ENCODE peak calls at places on chromosomes 16 and 17, in four cellular contexts. M is K562, Q is A549, F is HepG2. Z is an unnamed sample.

GRCh38 chr16:4319454-4319853 is 3.6 kb downstream of the GLIS2 start:
- DNase-seq in M (peak; percentile 51), Q (no peak), F (no peak), Z (no peak)

GRCh38 chr17:73400915-73401545 is 89.2 kb upstream of the CDC42EP4 start:
- DNase-seq in M (no peak), Q (no peak), F (no peak), Z (no peak)

GRCh38 chr17:55549140-55549539 is 37.9 kb upstream of the SMIM36 start:
- DNase-seq in M (no peak), Q (no peak), F (peak; percentile 33), Z (no peak)

GRCh38 chr16:14401839-14402115 is 228.3 kb downstream of the PARN start:
- DNase-seq in M (no peak), Q (no peak), F (no peak), Z (no peak)

GRCh38 chr17:72463287-72464102 is 342.7 kb downstream of the SOX9 start:
- DNase-seq in M (no peak), Q (no peak), F (no peak), Z (no peak)

GRCh38 chr16:72198021-72198420 is 26.1 kb upstream of the PMFBP1 start:
- DNase-seq in M (no peak), Q (no peak), F (no peak), Z (no peak)

GRCh38 chr17:9890124-9890523 is 14.9 kb downstream of the RCVRN start:
- DNase-seq in M (peak; percentile 49), Q (peak; percentile 52), F (peak; percentile 6), Z (peak; percentile 50)

GRCh38 chr17:73616120-73616872 is 27.9 kb downstream of the SDK2 start:
- DNase-seq in M (no peak), Q (no peak), F (no peak), Z (no peak)

GRCh38 chr17:74484066-74484465 is 17.6 kb downstream of the CD300A start:
- DNase-seq in M (no peak), Q (no peak), F (no peak), Z (no peak)

GRCh38 chr16:50595854-50596253 is 47.7 kb downstream of the NKD1 start:
- DNase-seq in M (no peak), Q (no peak), F (no peak), Z (no peak)

GRCh38 chr17:20203021-20203420 is 193.9 kb downstream of the SPECC1 start:
- DNase-seq in M (no peak), Q (no peak), F (no peak), Z (no peak)

GRCh38 chr16:67881557-67882220 is 3.0 kb upstream of the NRN1L start:
- DNase-seq in M (no peak), Q (no peak), F (no peak), Z (no peak)

GRCh38 chr17:50636145-50636803 is 1.6 kb downstream of the ABCC3 start:
- DNase-seq in M (no peak), Q (no peak), F (peak; percentile 84), Z (no peak)

GRCh38 chr17:14227052-14227451 is 9.6 kb downstream of the CDRT15 start:
- DNase-seq in M (no peak), Q (no peak), F (no peak), Z (no peak)

GRCh38 chr16:68149596-68149995 is 64.4 kb downstream of the NFATC3 start:
- DNase-seq in M (no peak), Q (no peak), F (no peak), Z (no peak)

GRCh38 chr17:37292429-37293139 is 83.2 kb upstream of the C17orf78 start:
- DNase-seq in M (no peak), Q (no peak), F (no peak), Z (no peak)

GRCh38 chr17:39943702-39944392 is 16.3 kb downstream of the LRRC3C start:
- DNase-seq in M (no peak), Q (no peak), F (no peak), Z (no peak)

DNA sequence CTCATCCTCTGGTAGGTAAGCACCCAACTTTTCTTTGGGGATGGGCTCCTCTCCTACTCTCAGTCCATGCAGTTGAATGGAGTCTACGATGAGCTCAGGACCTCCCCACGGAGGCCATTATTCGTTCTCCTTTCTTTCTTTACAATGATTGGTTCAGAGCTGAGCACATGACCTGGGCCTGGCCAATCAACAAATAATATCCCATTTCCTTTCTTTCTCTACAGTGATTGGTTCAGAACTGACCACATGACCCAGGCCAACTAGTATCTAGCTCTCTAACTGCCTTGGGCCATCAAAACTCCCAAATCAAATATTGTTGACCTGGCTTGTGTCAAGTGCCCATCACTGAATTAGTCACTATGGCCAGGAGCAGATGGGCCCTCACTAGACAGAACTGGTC is 129.2 kb downstream of the USP31 start:
- DNase-seq in M (peak; percentile 49), Q (peak; percentile 13), F (no peak), Z (no peak)
- TF ChIP-seq RNF2 in M (no peak), Q (no peak), F (no peak), Z (no peak)

GRCh38 chr17:44473367-44473766 is 29.8 kb downstream of the GPATCH8 start:
- DNase-seq in M (no peak), Q (no peak), F (no peak), Z (no peak)
- TF ChIP-seq RNF2 in M (no peak), Q (no peak), F (no peak), Z (no peak)

GRCh38 chr17:17752822-17753448 is 71.7 kb downstream of the RAI1 start:
- DNase-seq in M (no peak), Q (no peak), F (no peak), Z (no peak)
- TF ChIP-seq RNF2 in M (no peak), Q (no peak), F (no peak), Z (no peak)

DNA sequence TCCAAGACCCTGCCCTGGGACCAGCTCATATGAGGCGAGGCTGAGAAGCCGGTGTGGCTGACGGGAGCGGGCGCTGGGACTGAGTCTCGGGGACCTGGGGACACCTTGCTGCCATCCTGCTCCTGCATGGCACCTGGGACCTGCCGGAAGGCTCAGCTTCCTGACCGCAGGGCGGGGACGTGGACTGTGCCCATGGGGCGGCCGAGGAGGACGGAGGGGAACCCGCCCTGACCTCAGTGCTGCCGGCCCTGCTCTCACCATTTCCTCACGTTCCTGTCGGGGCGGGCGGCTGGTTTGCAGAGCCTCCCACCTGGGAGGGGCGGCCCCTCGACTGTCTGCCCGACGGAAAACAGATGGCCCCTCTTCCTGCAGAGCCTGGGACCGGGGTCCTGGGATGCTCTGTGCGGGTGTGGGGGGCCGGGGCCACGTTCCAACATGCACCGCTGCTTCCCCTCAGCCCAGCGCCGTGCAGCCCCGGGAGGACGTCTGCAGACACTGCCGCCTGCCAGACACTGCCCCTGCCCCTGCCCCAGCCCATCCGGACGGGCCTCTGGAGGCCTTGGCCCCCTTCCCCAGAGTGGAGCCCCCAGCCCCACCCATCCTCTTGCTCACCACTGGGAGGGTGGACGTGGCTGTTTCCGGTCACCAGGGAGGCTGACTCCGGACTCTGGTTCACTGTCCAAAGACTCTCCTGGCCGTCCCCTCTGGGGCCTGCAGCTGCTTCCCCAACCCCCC is 43.9 kb upstream of the SSTR5 start:
- DNase-seq in M (no peak), Q (no peak), F (no peak), Z (no peak)
- TF ChIP-seq RNF2 in M (no peak), Q (no peak), F (no peak), Z (no peak)

Z was measured in H1.